ENCODE peak calls at places on chromosomes 16 and 17, in nine cellular contexts. T is stimulated activated naive CD8-positive, alpha-beta T cell treated with anti-CD3 and anti-CD28 coated beads, Interleukin-15, amount 100 ng/mL, for 72 hours; F is Peyer's patch; P is SHP77; B is dorsolateral prefrontal cortex; G is mesendoderm; Y is SW 1271; N is left cardiac atrium; X is HT1080. R is an unnamed sample.

GRCh38 chr16:46891910-46892309 is 7.7 kb downstream of the GPT2 start:
- DNase-seq in N (no peak), B (no peak), P (no peak), Y (no peak), G (no peak), T (no peak), X (no peak), F (no peak), R (no peak)

GRCh38 chr16:17334096-17334495 is 136.7 kb downstream of the XYLT1 start:
- DNase-seq in T (no peak), F (no peak), Y (no peak), G (no peak), B (no peak), N (no peak), P (no peak), X (peak; percentile 34), R (no peak)

GRCh38 chr16:57000271-57001025 is 11.1 kb downstream of the NLRC5 start:
- DNase-seq in X (peak; percentile 95), F (peak; percentile 74), Y (no peak), G (no peak), N (peak; percentile 90), B (no peak), P (no peak), T (no peak), R (no peak)

GRCh38 chr17:79633937-79634813 is 23.3 kb upstream of the RBFOX3 start:
- DNase-seq in N (peak; percentile 3), G (no peak), X (no peak), P (no peak), Y (no peak), F (no peak), B (no peak), T (no peak), R (peak; percentile 2)

GRCh38 chr16:24906199-24906808 is 60.5 kb downstream of the SLC5A11 start:
- DNase-seq in F (no peak), B (no peak), P (no peak), T (no peak), N (no peak), G (no peak), Y (no peak), X (no peak), R (no peak)

GRCh38 chr17:29376667-29377268 is 13.4 kb upstream of the TAOK1 start:
- DNase-seq in B (peak; percentile 66), G (peak; percentile 71), F (no peak), T (no peak), Y (no peak), N (peak; percentile 58), X (peak; percentile 78), P (no peak), R (no peak)

GRCh38 chr16:55039042-55039441 is 108.4 kb downstream of the IRX5 start:
- DNase-seq in X (no peak), B (no peak), T (no peak), G (no peak), P (no peak), Y (no peak), F (no peak), N (no peak), R (no peak)

GRCh38 chr17:79615446-79615845 is 4.6 kb upstream of the RBFOX3 start:
- DNase-seq in Y (no peak), P (no peak), N (no peak), G (no peak), B (no peak), F (no peak), T (no peak), X (no peak), R (no peak)

GRCh38 chr17:78618264-78619066 is 41.3 kb upstream of the DNAH17 start:
- DNase-seq in X (no peak), T (no peak), N (no peak), B (no peak), G (no peak), Y (no peak), F (no peak), P (no peak), R (no peak)

GRCh38 chr17:17698869-17699351 is 17.7 kb downstream of the RAI1 start:
- DNase-seq in B (no peak), Y (no peak), T (no peak), X (peak; percentile 20), P (no peak), F (no peak), G (no peak), N (no peak), R (no peak)

GRCh38 chr17:81027591-81028505 is 7.1 kb upstream of the BAIAP2 start:
- DNase-seq in G (no peak), X (no peak), Y (no peak), N (no peak), T (no peak), B (no peak), P (no peak), F (no peak), R (no peak)